ENCODE peak calls at places on chromosomes 12 and 14, in six cellular contexts. V is activated T-helper 1 cell treated with anti-CD3 and anti-CD28 coated beads, Interleukin-12 subunit alpha, Interleukin-12 subunit beta, Interleukin-2, Interleukin-4 antibody, amounts not matched to agents 30 ng/mL and 10 ng/mL and 1 ng/mL, durations not matched to agents 14 hours and 24 hours and 36 hours; J is non-pigmented ciliary epithelial cell; O is activated naive CD4-positive, alpha-beta T cell treated with Interleukin-2 at 50 U/mL for 16 hours; G is dorsolateral prefrontal cortex; Y is GM13977. W is an unnamed sample.

GRCh38 chr12:128729628-128730121 is 94.1 kb downstream of the SLC15A4 start:
- DNase-seq in V (no peak), J (no peak), O (no peak), G (no peak), Y (no peak), W (no peak)

GRCh38 chr14:23430733-23431105 is 4.7 kb downstream of the MYH7 start:
- DNase-seq in V (no peak), J (no peak), O (no peak), G (peak; percentile 63), Y (no peak), W (peak; percentile 61)

GRCh38 chr12:119180380-119181040 is 1.8 kb downstream of the HSPB8 start:
- DNase-seq in V (no peak), J (no peak), O (no peak), G (no peak), Y (no peak), W (peak; percentile 13)

GRCh38 chr12:112126916-112127315 is 1.6 kb downstream of the TRAFD1 start:
- DNase-seq in V (no peak), J (no peak), O (no peak), G (no peak), Y (no peak), W (no peak)

GRCh38 chr14:53881161-53881846 is 75.3 kb downstream of the BMP4 start:
- DNase-seq in V (no peak), J (peak; percentile 55), O (no peak), G (no peak), Y (no peak), W (no peak)

GRCh38 chr14:63717704-63718103 is 10.2 kb downstream of the SGPP1 start:
- DNase-seq in V (no peak), J (no peak), O (no peak), G (no peak), Y (no peak), W (no peak)

GRCh38 chr12:120971299-120972180 is 6.8 kb upstream of the HNF1A start:
- DNase-seq in V (peak; percentile 17), J (peak; percentile 19), O (peak; percentile 16), G (no peak), Y (peak; percentile 80), W (no peak)

GRCh38 chr12:47085815-47086252 is 6.1 kb upstream of the AMIGO2 start:
- DNase-seq in V (peak; percentile 38), J (no peak), O (peak; percentile 42), G (no peak), Y (peak; percentile 21), W (no peak)

GRCh38 chr12:14665354-14666348 is 30.7 kb downstream of the GUCY2C start:
- DNase-seq in V (no peak), J (no peak), O (no peak), G (no peak), Y (no peak), W (no peak)

GRCh38 chr14:24441904-24442239 is 704 bp downstream of the SDR39U1 start:
- DNase-seq in V (no peak), J (no peak), O (no peak), G (no peak), Y (no peak), W (no peak)

GRCh38 chr14:69980457-69981414 is 101.5 kb downstream of the SMOC1 start:
- DNase-seq in V (no peak), J (no peak), O (no peak), G (peak; percentile 64), Y (no peak), W (peak; percentile 28)

GRCh38 chr12:51482808-51483532 is 58.3 kb downstream of the SLC4A8 start:
- DNase-seq in V (peak; percentile 11), J (no peak), O (peak; percentile 14), G (no peak), Y (no peak), W (no peak)

GRCh38 chr12:29350080-29350479 is 30.9 kb downstream of the ERGIC2 start:
- DNase-seq in V (no peak), J (no peak), O (no peak), G (no peak), Y (no peak), W (no peak)

GRCh38 chr14:88868558-88869159 is 44.2 kb downstream of the TTC8 start:
- DNase-seq in V (no peak), J (no peak), O (no peak), G (no peak), Y (peak; percentile 13), W (no peak)

GRCh38 chr12:45290218-45290609 is 74.3 kb downstream of the ANO6 start:
- DNase-seq in V (no peak), J (peak; percentile 73), O (no peak), G (no peak), Y (no peak), W (no peak)

GRCh38 chr12:105931762-105932587 is 206.8 kb downstream of the NUAK1 start:
- DNase-seq in V (no peak), J (no peak), O (no peak), G (no peak), Y (no peak), W (no peak)

GRCh38 chr12:130435331-130435730 is 97.6 kb downstream of the PIWIL1 start:
- DNase-seq in V (no peak), J (no peak), O (no peak), G (peak; percentile 29), Y (no peak), W (no peak)

GRCh38 chr12:53011889-53012288 is 5.6 kb downstream of the EIF4B start:
- DNase-seq in V (no peak), J (no peak), O (no peak), G (no peak), Y (no peak), W (no peak)

GRCh38 chr12:104386461-104386860 is 70.3 kb upstream of the CHST11 start:
- DNase-seq in V (no peak), J (no peak), O (no peak), G (no peak), Y (no peak), W (no peak)

GRCh38 chr12:132403636-132404434 is 74.4 kb upstream of the GALNT9 start:
- DNase-seq in V (no peak), J (no peak), O (no peak), G (no peak), Y (no peak), W (no peak)

GRCh38 chr14:54771411-54772027 is 131.1 kb downstream of the GCH1 start:
- DNase-seq in V (no peak), J (no peak), O (no peak), G (no peak), Y (no peak), W (no peak)

GRCh38 chr14:89973234-89973823 is 17.6 kb downstream of the TDP1 start:
- DNase-seq in V (peak; percentile 25), J (peak; percentile 41), O (peak; percentile 48), G (peak; percentile 81), Y (peak; percentile 59), W (peak; percentile 55)

GRCh38 chr12:5402536-5402935 is 29.4 kb upstream of the NTF3 start:
- DNase-seq in V (no peak), J (no peak), O (no peak), G (no peak), Y (no peak), W (no peak)

GRCh38 chr12:46675736-46676135 is 150.1 kb downstream of the SLC38A4 start:
- DNase-seq in V (no peak), J (no peak), O (no peak), G (no peak), Y (peak; percentile 17), W (no peak)

GRCh38 chr12:120470150-120470817 is 736 bp upstream of the SRSF9 start:
- DNase-seq in V (peak; percentile 4), J (no peak), O (no peak), G (no peak), Y (no peak), W (no peak)

GRCh38 chr12:58877243-58877743 is 43.0 kb downstream of the LRIG3 start:
- DNase-seq in V (no peak), J (peak; percentile 99), O (no peak), G (no peak), Y (no peak), W (no peak)

GRCh38 chr14:74825008-74825407 is 50.9 kb downstream of the PROX2 start:
- DNase-seq in V (no peak), J (no peak), O (no peak), G (no peak), Y (no peak), W (no peak)